ENCODE peak calls at places on chromosomes 4 and X, in five cellular contexts. G is upper lobe of left lung, K is neural progenitor cell, W is A549, T is IMR-90. L is an unnamed sample.

GRCh38 chrX:9164086-9164485 is 130.2 kb upstream of the FAM9B start:
- DNase-seq in G (no peak), T (peak), W (no peak), K (no peak), L (no peak)

GRCh38 chr4:59060895-59061294 is 1950.7 kb upstream of the IGFBP7 start:
- DNase-seq in G (no peak), T (no peak), W (no peak), K (peak), L (no peak)

GRCh38 chrX:33188286-33188685 is 23.1 kb downstream of the DMD start:
- DNase-seq in W (no peak), K (peak), T (no peak), G (no peak), L (no peak)

GRCh38 chrX:130109429-130110378 is 593 bp downstream of the ELF4 start:
- DNase-seq in W (no peak), T (peak), K (peak), G (no peak), L (no peak)

GRCh38 chrX:119686087-119686639 is 6.8 kb downstream of the SEPTIN6 start:
- DNase-seq in K (no peak), T (no peak), W (no peak), G (no peak), L (no peak)

GRCh38 chrX:53312946-53313745 is 31.8 kb upstream of the IQSEC2 start:
- DNase-seq in W (peak), K (peak), T (peak), G (peak), L (peak)

GRCh38 chr4:113618205-113618604 is 143.3 kb downstream of the CAMK2D start:
- DNase-seq in W (no peak), K (no peak), T (no peak), G (no peak), L (no peak)

GRCh38 chr4:8706221-8707044 is 113.9 kb downstream of the CPZ start:
- DNase-seq in G (no peak), T (no peak), K (no peak), W (no peak), L (no peak)

GRCh38 chr4:184819786-184820185 is 6.0 kb downstream of the ACSL1 start:
- DNase-seq in W (no peak), T (no peak), K (no peak), G (no peak), L (no peak)

GRCh38 chrX:41153453-41153852 is 68.2 kb downstream of the USP9X start:
- DNase-seq in W (no peak), T (peak), G (no peak), K (no peak), L (no peak)

GRCh38 chr4:22496165-22496813 is 19.6 kb downstream of the ADGRA3 start:
- DNase-seq in K (no peak), T (peak), G (no peak), W (no peak), L (no peak)

GRCh38 chrX:137031517-137032377 is 2.0 kb downstream of the GPR101 start:
- DNase-seq in W (no peak), T (peak), G (no peak), K (peak), L (peak)

GRCh38 chr4:128385199-128385598 is 97.6 kb upstream of the PGRMC2 start:
- DNase-seq in T (no peak), G (no peak), K (no peak), W (no peak), L (no peak)

GRCh38 chr4:128384091-128384520 is 96.5 kb upstream of the PGRMC2 start:
- DNase-seq in G (no peak), T (peak), W (no peak), K (no peak), L (no peak)

GRCh38 chr4:128384765-128385164 is 97.2 kb upstream of the PGRMC2 start:
- DNase-seq in W (no peak), T (no peak), K (no peak), G (no peak), L (no peak)

GRCh38 chr4:128386761-128387599 is 99.4 kb upstream of the PGRMC2 start:
- DNase-seq in T (peak), G (peak), K (no peak), W (peak), L (no peak)

GRCh38 chr4:128385683-128386304 is 98.2 kb upstream of the PGRMC2 start:
- DNase-seq in K (no peak), W (peak), T (peak), G (no peak), L (no peak)
- TF ChIP-seq CTCF in K (peak), W (peak), T (peak), G (no peak), L (no peak)

GRCh38 chr4:2370597-2371320 is 47.7 kb downstream of the ZFYVE28 start:
- DNase-seq in K (no peak), G (no peak), W (no peak), T (no peak), L (no peak)
- H3K27ac ChIP-seq in K (no peak), G (no peak), W (no peak), T (no peak), L (no peak)

DNA sequence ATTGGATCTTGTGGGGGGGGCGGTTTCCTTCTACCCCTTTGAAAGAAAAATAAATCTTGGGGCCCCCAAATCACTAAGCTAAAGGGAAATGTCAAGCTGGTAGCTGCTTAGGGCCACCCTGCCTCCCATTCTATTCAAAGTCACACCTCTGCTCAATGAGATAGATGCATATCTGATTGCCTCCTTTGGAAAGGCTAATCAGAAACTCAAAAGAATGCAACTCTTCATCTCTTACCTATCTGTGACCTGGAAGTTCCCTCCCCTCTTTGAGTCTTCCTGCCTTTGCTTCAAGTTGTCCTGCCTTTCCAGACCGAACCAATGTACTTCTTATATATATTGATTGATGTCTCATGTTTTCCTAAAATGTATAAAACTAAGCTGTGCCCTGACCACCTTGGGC is 7.0 kb downstream of the C4orf51 start:
- DNase-seq in K (no peak), W (no peak), G (no peak), T (no peak), L (no peak)
- TF ChIP-seq CTCF in K (no peak), W (no peak), G (no peak), T (no peak), L (no peak)

GRCh38 chrX:37776283-37776986 is 3.4 kb upstream of the CYBB start:
- DNase-seq in W (no peak), G (no peak), K (no peak), T (no peak), L (no peak)
- H3K27ac ChIP-seq in W (no peak), G (no peak), K (no peak), T (no peak), L (no peak)

DNA sequence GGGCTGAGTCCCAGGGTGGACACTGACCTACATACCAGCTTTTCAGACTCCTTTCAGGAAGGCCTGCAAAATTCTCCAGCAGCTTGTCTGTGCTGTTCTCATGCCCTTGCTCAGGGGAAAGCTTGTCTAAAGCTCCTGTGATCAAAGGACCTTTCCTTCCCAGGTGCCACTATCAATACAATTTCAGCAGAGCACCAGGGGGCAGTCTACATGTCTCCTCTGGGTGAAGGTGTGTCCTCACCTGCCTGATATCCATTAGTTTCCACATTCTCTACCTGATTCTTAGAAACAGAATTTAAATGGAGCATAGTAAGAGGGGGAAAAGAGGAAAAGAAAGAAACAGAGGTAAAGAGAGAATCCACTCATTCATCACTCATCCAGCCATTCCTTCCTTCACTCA is 114.2 kb downstream of the PPARGC1A start:
- DNase-seq in W (no peak), G (peak), T (no peak), K (no peak), L (no peak)
- TF ChIP-seq CTCF in W (no peak), G (no peak), T (no peak), K (no peak), L (no peak)

GRCh38 chr4:48968814-48969213 is 17.3 kb upstream of the CWH43 start:
- DNase-seq in W (no peak), G (no peak), K (no peak), T (peak), L (no peak)

GRCh38 chr4:48967626-48968025 is 18.4 kb upstream of the CWH43 start:
- DNase-seq in K (peak), W (no peak), T (peak), G (no peak), L (no peak)

GRCh38 chr4:48970471-48970921 is 15.6 kb upstream of the CWH43 start:
- DNase-seq in G (no peak), K (no peak), W (no peak), T (peak), L (no peak)

GRCh38 chr4:48963042-48963679 is 22.9 kb upstream of the CWH43 start:
- DNase-seq in G (peak), T (peak), K (peak), W (peak), L (peak)

GRCh38 chr4:48967101-48967500 is 19.0 kb upstream of the CWH43 start:
- DNase-seq in G (no peak), K (no peak), T (peak), W (no peak), L (no peak)
- H3K27ac ChIP-seq in G (no peak), K (no peak), T (no peak), W (no peak), L (no peak)

DNA sequence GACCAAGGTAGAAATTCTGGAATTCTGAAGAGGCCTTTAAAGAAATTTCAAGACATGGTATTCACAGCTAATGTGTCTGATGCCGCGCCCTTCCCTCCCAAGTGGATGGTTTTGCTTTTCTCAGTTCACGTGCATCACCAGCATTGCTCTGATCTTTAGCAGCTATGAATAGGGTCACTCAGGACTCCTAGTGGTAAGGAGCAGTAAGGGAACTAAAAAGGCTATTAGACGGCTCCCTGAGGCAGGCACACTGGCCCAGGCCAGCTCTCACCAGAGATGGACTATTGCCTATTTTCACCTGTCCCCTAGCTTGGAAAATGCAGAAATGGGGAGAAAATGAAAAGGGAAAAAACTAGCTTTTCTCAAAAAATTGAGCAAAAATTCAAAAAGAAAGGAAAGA is 447.5 kb upstream of the RASGEF1B start:
- DNase-seq in T (peak), W (peak), G (no peak), K (peak), L (no peak)
- TF ChIP-seq CTCF in T (no peak), W (no peak), G (no peak), K (peak), L (no peak)

GRCh38 chrX:86369847-86370630 is 221.8 kb downstream of the DACH2 start:
- DNase-seq in K (no peak), T (peak), G (no peak), W (no peak), L (no peak)
- H3K27ac ChIP-seq in K (no peak), T (no peak), G (no peak), W (peak), L (no peak)

L was measured in CD4-positive, alpha-beta T cell.